ENCODE peak calls at places on chromosomes 6 and 20, in ten cellular contexts. One of them, this sample, is unnamed.

GRCh38 chr20:1995531-1996310 is 1.9 kb upstream of the PDYN start:
- DNase-seq in heart left ventricle: no peak
- DNase-seq in ascending aorta: no peak
- DNase-seq in right cardiac atrium: no peak
- DNase-seq in RWPE2: no peak
- DNase-seq in tibial artery: no peak
- DNase-seq in neuronal stem cell: no peak
- DNase-seq in OCI-LY7: no peak
- DNase-seq in suprapubic skin: no peak
- DNase-seq in Panc1: no peak
- DNase-seq in this sample: no peak

GRCh38 chr6:136446579-136447182 is 103.5 kb downstream of the MAP7 start:
- DNase-seq in heart left ventricle: no peak
- DNase-seq in ascending aorta: no peak
- DNase-seq in right cardiac atrium: no peak
- DNase-seq in RWPE2: no peak
- DNase-seq in tibial artery: no peak
- DNase-seq in neuronal stem cell: no peak
- DNase-seq in OCI-LY7: no peak
- DNase-seq in suprapubic skin: no peak
- DNase-seq in Panc1: no peak
- DNase-seq in this sample: no peak

GRCh38 chr20:11677445-11678235 is 240.1 kb upstream of the BTBD3 start:
- DNase-seq in heart left ventricle: no peak
- DNase-seq in ascending aorta: no peak
- DNase-seq in right cardiac atrium: no peak
- DNase-seq in RWPE2: no peak
- DNase-seq in tibial artery: no peak
- DNase-seq in neuronal stem cell: no peak
- DNase-seq in OCI-LY7: no peak
- DNase-seq in suprapubic skin: no peak
- DNase-seq in Panc1: no peak
- DNase-seq in this sample: no peak

GRCh38 chr20:43968341-43968740 is 53.7 kb downstream of the TOX2 start:
- DNase-seq in heart left ventricle: no peak
- DNase-seq in ascending aorta: no peak
- DNase-seq in right cardiac atrium: no peak
- DNase-seq in RWPE2: peak; percentile 65
- DNase-seq in tibial artery: no peak
- DNase-seq in neuronal stem cell: no peak
- DNase-seq in OCI-LY7: no peak
- DNase-seq in suprapubic skin: no peak
- DNase-seq in Panc1: no peak
- DNase-seq in this sample: no peak

GRCh38 chr6:160973311-160973710 is 18.3 kb upstream of the MAP3K4 start:
- DNase-seq in heart left ventricle: peak; percentile 74
- DNase-seq in ascending aorta: no peak
- DNase-seq in right cardiac atrium: peak; percentile 84
- DNase-seq in RWPE2: no peak
- DNase-seq in tibial artery: no peak
- DNase-seq in neuronal stem cell: no peak
- DNase-seq in OCI-LY7: no peak
- DNase-seq in suprapubic skin: no peak
- DNase-seq in Panc1: no peak
- DNase-seq in this sample: no peak

GRCh38 chr6:53043626-53044025 is 21.6 kb upstream of the FBXO9 start:
- DNase-seq in heart left ventricle: no peak
- DNase-seq in ascending aorta: no peak
- DNase-seq in right cardiac atrium: no peak
- DNase-seq in RWPE2: no peak
- DNase-seq in tibial artery: no peak
- DNase-seq in neuronal stem cell: no peak
- DNase-seq in OCI-LY7: no peak
- DNase-seq in suprapubic skin: no peak
- DNase-seq in Panc1: no peak
- DNase-seq in this sample: no peak

GRCh38 chr6:77463308-77463880 is at the start of gene HTR1B:
- DNase-seq in heart left ventricle: no peak
- DNase-seq in ascending aorta: no peak
- DNase-seq in right cardiac atrium: peak; percentile 24
- DNase-seq in RWPE2: no peak
- DNase-seq in tibial artery: no peak
- DNase-seq in neuronal stem cell: peak; percentile 30
- DNase-seq in OCI-LY7: no peak
- DNase-seq in suprapubic skin: no peak
- DNase-seq in Panc1: no peak
- DNase-seq in this sample: no peak

GRCh38 chr6:70375882-70376281 is 37.4 kb upstream of the FAM135A start:
- DNase-seq in heart left ventricle: no peak
- DNase-seq in ascending aorta: no peak
- DNase-seq in right cardiac atrium: no peak
- DNase-seq in RWPE2: no peak
- DNase-seq in tibial artery: no peak
- DNase-seq in neuronal stem cell: no peak
- DNase-seq in OCI-LY7: peak; percentile 2
- DNase-seq in suprapubic skin: no peak
- DNase-seq in Panc1: no peak
- DNase-seq in this sample: no peak

GRCh38 chr20:878511-879307 is 37.4 kb downstream of the ANGPT4 start:
- DNase-seq in heart left ventricle: no peak
- DNase-seq in ascending aorta: no peak
- DNase-seq in right cardiac atrium: no peak
- DNase-seq in RWPE2: no peak
- DNase-seq in tibial artery: no peak
- DNase-seq in neuronal stem cell: peak; percentile 74
- DNase-seq in OCI-LY7: peak; percentile 44
- DNase-seq in suprapubic skin: no peak
- DNase-seq in Panc1: no peak
- DNase-seq in this sample: no peak

GRCh38 chr6:46135176-46135575 is 5.4 kb downstream of the ENPP4 start:
- DNase-seq in heart left ventricle: no peak
- DNase-seq in ascending aorta: no peak
- DNase-seq in right cardiac atrium: no peak
- DNase-seq in RWPE2: no peak
- DNase-seq in tibial artery: no peak
- DNase-seq in neuronal stem cell: no peak
- DNase-seq in OCI-LY7: no peak
- DNase-seq in suprapubic skin: no peak
- DNase-seq in Panc1: no peak
- DNase-seq in this sample: no peak

GRCh38 chr6:163179721-163180120 is 234.8 kb upstream of the QKI start:
- DNase-seq in heart left ventricle: no peak
- DNase-seq in ascending aorta: no peak
- DNase-seq in right cardiac atrium: no peak
- DNase-seq in RWPE2: no peak
- DNase-seq in tibial artery: no peak
- DNase-seq in neuronal stem cell: no peak
- DNase-seq in OCI-LY7: no peak
- DNase-seq in suprapubic skin: no peak
- DNase-seq in Panc1: no peak
- DNase-seq in this sample: no peak

GRCh38 chr6:4983322-4983721 is 20.5 kb downstream of the RPP40 start:
- DNase-seq in heart left ventricle: no peak
- DNase-seq in ascending aorta: no peak
- DNase-seq in right cardiac atrium: no peak
- DNase-seq in RWPE2: no peak
- DNase-seq in tibial artery: no peak
- DNase-seq in neuronal stem cell: no peak
- DNase-seq in OCI-LY7: no peak
- DNase-seq in suprapubic skin: no peak
- DNase-seq in Panc1: no peak
- DNase-seq in this sample: no peak

GRCh38 chr20:53399131-53399530 is 194.5 kb downstream of the ZNF217 start:
- DNase-seq in heart left ventricle: no peak
- DNase-seq in ascending aorta: no peak
- DNase-seq in right cardiac atrium: no peak
- DNase-seq in RWPE2: no peak
- DNase-seq in tibial artery: no peak
- DNase-seq in neuronal stem cell: no peak
- DNase-seq in OCI-LY7: no peak
- DNase-seq in suprapubic skin: no peak
- DNase-seq in Panc1: no peak
- DNase-seq in this sample: no peak

GRCh38 chr20:49285233-49285668 is 7.4 kb upstream of the ZNFX1 start:
- DNase-seq in heart left ventricle: no peak
- DNase-seq in ascending aorta: no peak
- DNase-seq in right cardiac atrium: no peak
- DNase-seq in RWPE2: no peak
- DNase-seq in tibial artery: no peak
- DNase-seq in neuronal stem cell: no peak
- DNase-seq in OCI-LY7: peak; percentile 10
- DNase-seq in suprapubic skin: no peak
- DNase-seq in Panc1: no peak
- DNase-seq in this sample: no peak

GRCh38 chr6:154154389-154154967 is 115.4 kb downstream of the OPRM1 start:
- DNase-seq in heart left ventricle: no peak
- DNase-seq in ascending aorta: no peak
- DNase-seq in right cardiac atrium: no peak
- DNase-seq in RWPE2: no peak
- DNase-seq in tibial artery: peak; percentile 56
- DNase-seq in neuronal stem cell: peak; percentile 61
- DNase-seq in OCI-LY7: peak; percentile 66
- DNase-seq in suprapubic skin: peak; percentile 67
- DNase-seq in Panc1: peak; percentile 33
- DNase-seq in this sample: peak; percentile 62

GRCh38 chr20:46210672-46211330 is 92.7 kb downstream of the CD40 start:
- DNase-seq in heart left ventricle: no peak
- DNase-seq in ascending aorta: no peak
- DNase-seq in right cardiac atrium: no peak
- DNase-seq in RWPE2: peak; percentile 64
- DNase-seq in tibial artery: no peak
- DNase-seq in neuronal stem cell: no peak
- DNase-seq in OCI-LY7: no peak
- DNase-seq in suprapubic skin: no peak
- DNase-seq in Panc1: no peak
- DNase-seq in this sample: no peak
- H3K4me1 ChIP-seq in heart left ventricle: no peaks in the 10 kb centered on the region
- H3K4me1 ChIP-seq in ascending aorta: no peaks in the 10 kb centered on the region
- H3K4me1 ChIP-seq in right cardiac atrium: peaks cover 4% of the 10 kb centered on the region
- H3K4me1 ChIP-seq in RWPE2: peaks cover 3% of the 10 kb centered on the region
- H3K4me1 ChIP-seq in tibial artery: no peaks in the 10 kb centered on the region
- H3K4me1 ChIP-seq in neuronal stem cell: peaks cover 3% of the 10 kb centered on the region
- H3K4me1 ChIP-seq in OCI-LY7: no peaks in the 10 kb centered on the region
- H3K4me1 ChIP-seq in suprapubic skin: peaks cover 14% of the 10 kb centered on the region
- H3K4me1 ChIP-seq in Panc1: peaks cover 8% of the 10 kb centered on the region
- H3K4me1 ChIP-seq in this sample: peaks cover 12% of the 10 kb centered on the region

GRCh38 chr20:62906647-62907375 is 19.5 kb downstream of the DIDO1 start:
- DNase-seq in heart left ventricle: no peak
- DNase-seq in ascending aorta: no peak
- DNase-seq in right cardiac atrium: no peak
- DNase-seq in RWPE2: peak; percentile 73
- DNase-seq in tibial artery: no peak
- DNase-seq in neuronal stem cell: no peak
- DNase-seq in OCI-LY7: no peak
- DNase-seq in suprapubic skin: no peak
- DNase-seq in Panc1: no peak
- DNase-seq in this sample: no peak
- H3K27ac ChIP-seq in heart left ventricle: no peak overlapping the region
- H3K27ac ChIP-seq in ascending aorta: no peak overlapping the region
- H3K27ac ChIP-seq in right cardiac atrium: no peak overlapping the region
- H3K27ac ChIP-seq in RWPE2: no peak overlapping the region
- H3K27ac ChIP-seq in tibial artery: no peak overlapping the region
- H3K27ac ChIP-seq in neuronal stem cell: no peak overlapping the region
- H3K27ac ChIP-seq in OCI-LY7: no peak overlapping the region
- H3K27ac ChIP-seq in suprapubic skin: no peak overlapping the region
- H3K27ac ChIP-seq in Panc1: no peak overlapping the region
- H3K27ac ChIP-seq in this sample: no peak overlapping the region

GRCh38 chr6:43706788-43707187 is 19.2 kb upstream of the MRPS18A start:
- DNase-seq in heart left ventricle: no peak
- DNase-seq in ascending aorta: no peak
- DNase-seq in right cardiac atrium: no peak
- DNase-seq in RWPE2: no peak
- DNase-seq in tibial artery: no peak
- DNase-seq in neuronal stem cell: no peak
- DNase-seq in OCI-LY7: no peak
- DNase-seq in suprapubic skin: no peak
- DNase-seq in Panc1: no peak
- DNase-seq in this sample: no peak

GRCh38 chr6:43707269-43707668 is 19.7 kb upstream of the MRPS18A start:
- DNase-seq in heart left ventricle: no peak
- DNase-seq in ascending aorta: no peak
- DNase-seq in right cardiac atrium: no peak
- DNase-seq in RWPE2: no peak
- DNase-seq in tibial artery: no peak
- DNase-seq in neuronal stem cell: no peak
- DNase-seq in OCI-LY7: no peak
- DNase-seq in suprapubic skin: no peak
- DNase-seq in Panc1: no peak
- DNase-seq in this sample: no peak

GRCh38 chr6:43708857-43709653 is 21.5 kb upstream of the MRPS18A start:
- DNase-seq in heart left ventricle: no peak
- DNase-seq in ascending aorta: no peak
- DNase-seq in right cardiac atrium: peak; percentile 60
- DNase-seq in RWPE2: no peak
- DNase-seq in tibial artery: no peak
- DNase-seq in neuronal stem cell: no peak
- DNase-seq in OCI-LY7: no peak
- DNase-seq in suprapubic skin: no peak
- DNase-seq in Panc1: no peak
- DNase-seq in this sample: no peak

GRCh38 chr6:43705996-43706395 is 18.4 kb upstream of the MRPS18A start:
- DNase-seq in heart left ventricle: no peak
- DNase-seq in ascending aorta: no peak
- DNase-seq in right cardiac atrium: no peak
- DNase-seq in RWPE2: no peak
- DNase-seq in tibial artery: no peak
- DNase-seq in neuronal stem cell: no peak
- DNase-seq in OCI-LY7: peak; percentile 87
- DNase-seq in suprapubic skin: no peak
- DNase-seq in Panc1: no peak
- DNase-seq in this sample: no peak

DNA sequence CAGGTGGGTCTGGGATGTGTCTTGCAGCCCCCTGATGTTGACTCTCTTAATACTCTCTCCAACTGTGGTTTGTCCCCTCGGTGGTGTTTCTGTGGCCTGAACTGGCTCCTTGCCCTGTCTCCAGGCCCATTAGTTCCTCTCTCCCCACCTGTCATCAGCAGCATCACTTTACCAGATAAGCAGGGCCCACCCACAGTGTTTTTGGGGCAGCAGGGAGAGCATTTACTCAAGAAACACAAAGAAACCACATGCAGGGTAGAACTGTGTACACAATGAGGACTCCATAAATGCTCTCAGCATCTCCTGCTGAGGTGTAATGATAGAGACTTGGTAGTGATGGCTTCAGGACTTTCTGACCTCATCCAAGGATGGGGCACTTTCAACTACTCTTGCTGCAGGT is 20.2 kb upstream of the MRPS18A start:
- DNase-seq in heart left ventricle: no peak
- DNase-seq in ascending aorta: no peak
- DNase-seq in right cardiac atrium: no peak
- DNase-seq in RWPE2: no peak
- DNase-seq in tibial artery: no peak
- DNase-seq in neuronal stem cell: no peak
- DNase-seq in OCI-LY7: no peak
- DNase-seq in suprapubic skin: no peak
- DNase-seq in Panc1: no peak
- DNase-seq in this sample: no peak
- H3K4me1 ChIP-seq in heart left ventricle: peaks cover 5% of the 10 kb centered on the region
- H3K4me1 ChIP-seq in ascending aorta: peaks cover 9% of the 10 kb centered on the region
- H3K4me1 ChIP-seq in right cardiac atrium: peaks cover 11% of the 10 kb centered on the region
- H3K4me1 ChIP-seq in RWPE2: peaks cover 16% of the 10 kb centered on the region
- H3K4me1 ChIP-seq in tibial artery: no peaks in the 10 kb centered on the region
- H3K4me1 ChIP-seq in neuronal stem cell: peaks cover 42% of the 10 kb centered on the region
- H3K4me1 ChIP-seq in OCI-LY7: peaks cover 82% of the 10 kb centered on the region
- H3K4me1 ChIP-seq in suprapubic skin: peaks cover 24% of the 10 kb centered on the region
- H3K4me1 ChIP-seq in Panc1: no peaks in the 10 kb centered on the region
- H3K4me1 ChIP-seq in this sample: peaks cover 4% of the 10 kb centered on the region

GRCh38 chr20:41482647-41483552 is 116.3 kb upstream of the EMILIN3 start:
- DNase-seq in heart left ventricle: no peak
- DNase-seq in ascending aorta: no peak
- DNase-seq in right cardiac atrium: no peak
- DNase-seq in RWPE2: no peak
- DNase-seq in tibial artery: no peak
- DNase-seq in neuronal stem cell: no peak
- DNase-seq in OCI-LY7: no peak
- DNase-seq in suprapubic skin: no peak
- DNase-seq in Panc1: no peak
- DNase-seq in this sample: no peak
- H3K27ac ChIP-seq in heart left ventricle: no peak overlapping the region
- H3K27ac ChIP-seq in ascending aorta: peak overlapping the region; percentile 33
- H3K27ac ChIP-seq in right cardiac atrium: no peak overlapping the region
- H3K27ac ChIP-seq in RWPE2: peak overlapping the region; percentile 1
- H3K27ac ChIP-seq in tibial artery: no peak overlapping the region
- H3K27ac ChIP-seq in neuronal stem cell: no peak overlapping the region
- H3K27ac ChIP-seq in OCI-LY7: no peak overlapping the region
- H3K27ac ChIP-seq in suprapubic skin: no peak overlapping the region
- H3K27ac ChIP-seq in Panc1: no peak overlapping the region
- H3K27ac ChIP-seq in this sample: no peak overlapping the region